ENCODE peak calls at places on chromosomes 3 and 15, in five cellular contexts. U, W, H, G and N are unnamed samples.

GRCh38 chr3:110384601-110385000 is 687.0 kb upstream of the NECTIN3 start:
- DNase-seq in U (no peak), W (peak; percentile 68), H (no peak), G (peak; percentile 62), N (no peak)

GRCh38 chr3:158104346-158105020 is 1.7 kb downstream of the SHOX2 start:
- DNase-seq in U (no peak), W (no peak), H (no peak), G (no peak), N (no peak)

GRCh38 chr15:38660726-38661125 is 96.1 kb upstream of the RASGRP1 start:
- DNase-seq in U (no peak), W (peak; percentile 22), H (no peak), G (no peak), N (no peak)

GRCh38 chr3:139328356-139328755 is 15.5 kb upstream of the MRPS22 start:
- DNase-seq in U (no peak), W (no peak), H (no peak), G (no peak), N (no peak)

GRCh38 chr3:58271901-58272501 is 34.0 kb upstream of the RPP14 start:
- DNase-seq in U (peak; percentile 12), W (peak; percentile 67), H (peak; percentile 4), G (peak; percentile 91), N (no peak)

GRCh38 chr15:41921167-41921566 is 27.3 kb upstream of the SPTBN5 start:
- DNase-seq in U (no peak), W (no peak), H (no peak), G (peak; percentile 12), N (no peak)

GRCh38 chr3:137647179-137647578 is 116.9 kb upstream of the SOX14 start:
- DNase-seq in U (no peak), W (no peak), H (no peak), G (no peak), N (no peak)

GRCh38 chr3:185977679-185978040 is 39.8 kb upstream of the TRA2B start:
- DNase-seq in U (no peak), W (no peak), H (no peak), G (no peak), N (no peak)

GRCh38 chr3:194537732-194538247 is 51.0 kb upstream of the ATP13A3 start:
- DNase-seq in U (peak; percentile 91), W (peak; percentile 55), H (peak; percentile 80), G (peak; percentile 73), N (no peak)

GRCh38 chr15:74240002-74240568 is 4.0 kb downstream of the CCDC33 start:
- DNase-seq in U (peak; percentile 97), W (peak; percentile 85), H (peak; percentile 97), G (peak; percentile 87), N (peak; percentile 32)

GRCh38 chr15:78272326-78272725 is 8.0 kb downstream of the DNAJA4 start:
- DNase-seq in U (no peak), W (no peak), H (no peak), G (no peak), N (no peak)

GRCh38 chr3:46998121-46998851 is 18.8 kb downstream of the NBEAL2 start:
- DNase-seq in U (peak; percentile 75), W (peak; percentile 83), H (peak; percentile 84), G (peak; percentile 21), N (peak; percentile 83)

GRCh38 chr3:74273091-74273490 is 341.4 kb downstream of the CNTN3 start:
- DNase-seq in U (no peak), W (no peak), H (no peak), G (peak; percentile 47), N (no peak)

GRCh38 chr3:7309707-7310106 is 448.8 kb downstream of the GRM7 start:
- DNase-seq in U (no peak), W (no peak), H (no peak), G (peak; percentile 28), N (no peak)

GRCh38 chr3:60920519-60920918 is 330.7 kb downstream of the FHIT start:
- DNase-seq in U (no peak), W (no peak), H (no peak), G (no peak), N (no peak)

GRCh38 chr3:172673210-172673679 is 37.6 kb downstream of the NCEH1 start:
- DNase-seq in U (peak; percentile 82), W (peak; percentile 90), H (peak; percentile 93), G (peak; percentile 80), N (peak; percentile 71)

GRCh38 chr15:40295870-40296560 is 11.7 kb downstream of the PLCB2 start:
- DNase-seq in U (no peak), W (no peak), H (no peak), G (no peak), N (no peak)

GRCh38 chr3:51391566-51392300 is 648 bp downstream of the RBM15B start:
- DNase-seq in U (no peak), W (peak; percentile 48), H (peak; percentile 28), G (no peak), N (peak; percentile 30)

GRCh38 chr15:98548172-98548971 is 100.0 kb upstream of the IGF1R start:
- DNase-seq in U (peak; percentile 45), W (peak; percentile 83), H (peak; percentile 55), G (peak; percentile 61), N (peak; percentile 56)

GRCh38 chr3:47416041-47416440 is 35.2 kb downstream of the PTPN23 start:
- DNase-seq in U (no peak), W (no peak), H (no peak), G (no peak), N (no peak)

GRCh38 chr3:65587650-65588439 is 450.9 kb downstream of the MAGI1 start:
- DNase-seq in U (no peak), W (peak; percentile 29), H (no peak), G (no peak), N (no peak)

GRCh38 chr15:40825661-40826088 is 2.8 kb downstream of the PPP1R14D start:
- DNase-seq in U (peak; percentile 74), W (peak; percentile 56), H (peak; percentile 50), G (peak; percentile 16), N (no peak)

GRCh38 chr3:195151866-195152526 is 119.0 kb downstream of the XXYLT1 start:
- DNase-seq in U (peak; percentile 15), W (peak; percentile 84), H (peak; percentile 45), G (peak; percentile 82), N (no peak)

GRCh38 chr3:126573492-126574117 is 14.9 kb upstream of the C3orf22 start:
- DNase-seq in U (peak; percentile 49), W (peak; percentile 45), H (peak; percentile 72), G (no peak), N (no peak)

GRCh38 chr3:94159062-94159726 is 96.3 kb downstream of the NSUN3 start:
- DNase-seq in U (peak; percentile 17), W (peak; percentile 82), H (peak; percentile 26), G (peak; percentile 74), N (no peak)

GRCh38 chr3:196422976-196423781 is 9.0 kb downstream of the UBXN7 start:
- DNase-seq in U (peak; percentile 31), W (no peak), H (no peak), G (peak; percentile 28), N (no peak)
- TF ChIP-seq CTCF in U (no peak), W (no peak), H (no peak), G (no peak), N (no peak)

GRCh38 chr3:70543493-70543892 is 231.1 kb upstream of the MDFIC2 start:
- DNase-seq in U (no peak), W (no peak), H (no peak), G (no peak), N (no peak)

GRCh38 chr3:70539908-70540307 is 227.5 kb upstream of the MDFIC2 start:
- DNase-seq in U (no peak), W (peak; percentile 8), H (no peak), G (no peak), N (no peak)
- TF ChIP-seq CTCF in U (peak; percentile 34), W (peak; percentile 19), H (no peak), G (no peak), N (no peak)

GRCh38 chr3:84943379-84943778 is 15.4 kb upstream of the CADM2 start:
- DNase-seq in U (no peak), W (no peak), H (no peak), G (no peak), N (no peak)
- TF ChIP-seq CTCF in U (peak; percentile 46), W (no peak), H (no peak), G (no peak), N (peak; percentile 67)

DNA sequence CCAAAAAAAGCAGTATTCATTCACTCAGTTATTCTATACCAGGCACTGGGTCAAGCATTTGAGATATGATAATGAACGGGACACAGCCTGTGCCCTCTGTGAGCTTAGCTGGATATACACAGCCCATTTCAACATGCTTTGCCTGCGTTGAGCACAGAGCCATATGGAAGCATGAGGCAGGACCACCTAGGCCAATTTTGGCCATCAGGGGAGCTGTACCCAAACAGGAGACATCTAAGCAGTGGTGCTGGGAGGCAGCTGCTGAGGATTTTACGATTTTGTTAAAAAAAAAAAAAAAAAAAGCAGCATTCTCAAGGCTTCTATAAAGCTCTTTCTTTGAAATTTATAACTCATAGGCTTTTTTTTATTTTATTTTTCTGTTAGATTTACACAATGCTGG is 87.2 kb upstream of the SLC2A2 start:
- DNase-seq in U (no peak), W (no peak), H (no peak), G (no peak), N (peak; percentile 15)
- TF ChIP-seq CTCF in U (no peak), W (no peak), H (no peak), G (peak; percentile 17), N (no peak)

DNA sequence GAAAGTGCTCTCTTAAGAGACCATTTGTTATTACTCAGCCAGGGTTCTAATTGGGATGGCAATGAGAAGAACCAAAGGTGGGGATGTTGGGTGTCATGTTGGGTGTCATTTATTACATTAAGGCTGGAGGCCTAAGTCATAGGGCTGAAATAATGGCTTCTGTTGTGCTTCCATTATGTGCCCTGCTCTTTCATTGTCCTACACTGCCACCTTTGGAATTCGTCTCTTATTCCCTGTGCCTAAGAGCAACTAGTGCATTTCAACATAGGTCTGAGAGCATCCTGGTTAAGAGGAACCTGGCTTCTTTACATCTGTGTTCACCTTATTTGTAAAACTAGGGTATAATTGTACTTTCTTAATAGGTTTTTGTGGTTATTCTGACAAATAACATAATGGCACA is 32.2 kb downstream of the RIOX2 start:
- DNase-seq in U (no peak), W (peak; percentile 26), H (no peak), G (no peak), N (no peak)
- TF ChIP-seq CTCF in U (peak; percentile 31), W (peak; percentile 13), H (no peak), G (no peak), N (no peak)

DNA sequence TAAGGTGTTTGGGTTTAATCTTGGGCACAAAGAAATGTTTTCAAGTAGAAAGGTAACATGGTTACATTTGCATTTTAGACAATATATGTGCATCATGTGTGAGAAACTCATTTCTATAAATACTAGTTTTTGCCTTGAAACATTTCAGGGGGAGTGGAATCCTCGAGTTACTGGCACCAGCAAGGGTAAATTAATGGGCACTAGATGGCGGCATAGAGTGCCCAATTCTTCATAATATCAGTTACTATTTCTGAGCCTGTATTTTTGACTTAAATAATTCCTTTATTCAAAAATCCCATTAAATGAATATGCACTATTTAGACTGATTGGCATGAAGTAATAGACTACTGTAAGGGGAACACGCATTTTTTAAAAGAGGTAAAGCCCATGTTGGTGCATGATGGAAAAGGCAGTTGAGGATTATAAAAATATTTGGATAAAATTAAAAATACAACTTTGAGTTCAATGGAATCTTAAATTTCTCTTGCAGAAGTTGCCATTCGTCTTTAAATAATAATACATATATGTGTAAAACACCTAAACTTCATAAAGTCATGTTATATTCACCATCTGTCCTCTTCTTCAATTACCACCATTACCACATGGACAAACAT is 106.3 kb downstream of the ZBTB20 start:
- DNase-seq in U (peak; percentile 23), W (peak; percentile 49), H (peak; percentile 42), G (peak; percentile 71), N (peak; percentile 31)
- TF ChIP-seq CTCF in U (peak; percentile 69), W (peak; percentile 79), H (no peak), G (peak; percentile 82), N (peak; percentile 75)